ENCODE peak calls at places on chromosomes 7 and 10, in six cellular contexts. Q is HCT116, G is left lung, F is RWPE1, K is choroid plexus epithelial cell, E is GM12865. M is an unnamed sample.

GRCh38 chr10:11402392-11402791 is 209.1 kb downstream of the USP6NL start:
- DNase-seq in G (no peak), Q (no peak), F (no peak), E (no peak), K (no peak), M (no peak)

GRCh38 chr7:105578496-105578895 is 2.8 kb downstream of the EFCAB10 start:
- DNase-seq in Q (no peak), G (no peak), K (no peak), E (no peak), F (no peak), M (no peak)

GRCh38 chr10:71187600-71187999 is 24.8 kb upstream of the UNC5B start:
- DNase-seq in F (no peak), E (no peak), K (peak), Q (no peak), G (no peak), M (no peak)

GRCh38 chr7:84218681-84219080 is 24.1 kb upstream of the SEMA3A start:
- DNase-seq in E (no peak), G (no peak), K (peak), F (no peak), Q (no peak), M (no peak)

GRCh38 chr7:94580601-94581000 is 71.0 kb downstream of the CASD1 start:
- DNase-seq in Q (no peak), K (peak), G (no peak), F (peak), E (no peak), M (no peak)

GRCh38 chr7:73547841-73548240 is 9.6 kb downstream of the BCL7B start:
- DNase-seq in Q (no peak), K (no peak), E (no peak), G (no peak), F (no peak), M (no peak)

GRCh38 chr10:34507217-34507616 is 307.9 kb downstream of the PARD3 start:
- DNase-seq in G (no peak), F (no peak), E (no peak), Q (no peak), K (no peak), M (no peak)

GRCh38 chr10:52479567-52479966 is 165.5 kb downstream of the DKK1 start:
- DNase-seq in F (no peak), K (no peak), Q (no peak), G (no peak), E (no peak), M (no peak)

GRCh38 chr7:88302486-88302885 is 4.2 kb downstream of the STEAP4 start:
- DNase-seq in E (no peak), K (no peak), Q (no peak), F (no peak), G (no peak), M (no peak)

GRCh38 chr7:13850185-13850752 is 139.2 kb downstream of the ETV1 start:
- DNase-seq in K (peak), Q (peak), F (peak), E (peak), G (no peak), M (peak)

GRCh38 chr7:33129806-33130153 is 416 bp downstream of the BBS9 start:
- DNase-seq in G (no peak), Q (no peak), E (peak), K (no peak), F (peak), M (no peak)

GRCh38 chr10:46001187-46001756 is 29.0 kb downstream of the TIMM23 start:
- DNase-seq in F (no peak), G (no peak), E (no peak), Q (no peak), K (no peak), M (no peak)

GRCh38 chr7:53426145-53426750 is 390.8 kb downstream of the POM121L12 start:
- DNase-seq in Q (no peak), K (no peak), E (no peak), G (no peak), F (no peak), M (no peak)

GRCh38 chr7:133703547-133703946 is 423.6 kb upstream of the LRGUK start:
- DNase-seq in Q (no peak), G (no peak), E (no peak), F (no peak), K (peak), M (no peak)

GRCh38 chr10:11551915-11552602 is 59.4 kb downstream of the USP6NL start:
- DNase-seq in K (peak), G (no peak), E (peak), Q (peak), F (peak), M (no peak)

GRCh38 chr10:125473138-125473793 is 209.7 kb downstream of the TEX36 start:
- DNase-seq in F (no peak), G (no peak), Q (no peak), K (no peak), E (no peak), M (no peak)

GRCh38 chr10:126474031-126474430 is 85.8 kb upstream of the ADAM12 start:
- DNase-seq in Q (no peak), G (no peak), F (no peak), K (no peak), E (no peak), M (no peak)

GRCh38 chr7:3426064-3426463 is 125.0 kb downstream of the SDK1 start:
- DNase-seq in K (no peak), F (no peak), E (no peak), G (no peak), Q (no peak), M (no peak)

GRCh38 chr7:88396948-88397322 is 90.2 kb upstream of the STEAP4 start:
- DNase-seq in Q (no peak), G (no peak), K (no peak), F (no peak), E (no peak), M (no peak)

GRCh38 chr7:141785711-141786552 is 4.1 kb upstream of the TAS2R5 start:
- DNase-seq in Q (peak), K (peak), E (peak), G (no peak), F (peak), M (peak)

GRCh38 chr10:103457176-103457712 is 1.5 kb downstream of the CALHM1 start:
- DNase-seq in E (no peak), G (peak), Q (no peak), K (no peak), F (no peak), M (no peak)

GRCh38 chr10:103025696-103026095 is 107.6 kb downstream of the CNNM2 start:
- DNase-seq in F (no peak), Q (no peak), K (no peak), G (no peak), E (no peak), M (no peak)

GRCh38 chr10:68756246-68756645 is 35.2 kb downstream of the CCAR1 start:
- DNase-seq in K (no peak), G (no peak), E (no peak), F (no peak), Q (no peak), M (no peak)

GRCh38 chr10:6023661-6024333 is 38.4 kb downstream of the IL2RA start:
- DNase-seq in G (no peak), Q (no peak), K (no peak), F (no peak), E (no peak), M (no peak)

GRCh38 chr10:11863353-11864105 is 40.4 kb downstream of the PROSER2 start:
- DNase-seq in G (no peak), E (peak), F (no peak), Q (no peak), K (no peak), M (peak)

GRCh38 chr7:147896121-147896520 is 694.4 kb upstream of the C7orf33 start:
- DNase-seq in Q (no peak), G (no peak), F (no peak), E (no peak), K (no peak), M (no peak)

GRCh38 chr7:147894271-147894670 is 696.3 kb upstream of the C7orf33 start:
- DNase-seq in F (no peak), Q (no peak), K (no peak), G (no peak), E (no peak), M (no peak)
- TF ChIP-seq CTCF in F (no peak), Q (no peak), K (no peak), G (no peak), E (no peak), M (no peak)

GRCh38 chr7:92655346-92655884 is 65.2 kb upstream of the FAM133B start:
- DNase-seq in E (no peak), Q (no peak), G (no peak), F (no peak), K (no peak), M (no peak)
- TF ChIP-seq CTCF in E (no peak), Q (no peak), G (no peak), F (no peak), K (no peak), M (no peak)

DNA sequence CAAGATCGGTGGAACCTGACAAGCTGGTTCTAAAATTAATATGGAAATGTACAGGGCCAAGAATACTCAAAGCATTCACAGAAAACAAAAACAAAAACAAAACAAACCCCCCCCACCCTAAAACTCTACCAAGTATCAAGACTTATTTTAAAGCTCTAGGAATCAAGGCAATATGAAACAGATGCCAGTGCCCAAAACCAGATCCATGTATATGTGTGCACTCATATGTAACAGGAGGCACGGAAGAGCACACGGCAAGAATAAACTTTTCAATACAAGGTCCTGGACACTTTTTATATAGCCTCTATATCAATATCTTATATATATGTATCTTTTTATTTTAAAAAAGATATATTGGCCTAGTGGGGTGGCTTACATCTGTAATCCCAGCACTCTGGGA is 35.5 kb downstream of the KDM7A start:
- DNase-seq in K (no peak), F (no peak), Q (no peak), E (no peak), G (no peak), M (no peak)
- TF ChIP-seq CTCF in K (no peak), F (no peak), Q (no peak), E (no peak), G (no peak), M (no peak)

GRCh38 chr10:66773418-66773817 is 152.4 kb upstream of the LRRTM3 start:
- DNase-seq in K (no peak), G (no peak), E (no peak), Q (no peak), F (no peak), M (no peak)
- TF ChIP-seq CTCF in K (no peak), G (no peak), E (no peak), Q (no peak), F (no peak), M (no peak)

DNA sequence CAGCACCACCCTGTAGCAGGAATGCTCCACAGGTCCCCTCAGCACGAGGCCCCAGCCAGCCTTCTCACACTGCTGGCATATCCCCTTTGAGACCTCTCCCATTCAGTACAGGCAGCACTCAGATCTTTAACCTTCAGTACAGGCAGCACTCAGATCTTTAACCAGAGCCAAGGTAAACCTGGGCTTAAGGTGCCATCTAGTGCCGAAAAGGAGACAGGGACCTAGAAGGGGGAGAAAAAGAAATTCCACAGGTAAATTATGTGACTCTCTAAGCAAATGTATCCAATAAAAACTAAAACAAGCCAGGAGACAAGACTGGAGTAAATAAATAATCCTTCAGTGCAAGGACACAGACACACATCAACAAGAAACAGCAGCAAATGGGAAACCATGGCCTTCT is 358.6 kb downstream of the PTPRN2 start:
- DNase-seq in G (peak), Q (peak), F (no peak), K (peak), E (no peak), M (no peak)
- TF ChIP-seq CTCF in G (no peak), Q (peak), F (no peak), K (no peak), E (no peak), M (no peak)

GRCh38 chr10:48459270-48460147 is 145.4 kb downstream of the ARHGAP22 start:
- DNase-seq in G (no peak), K (no peak), E (no peak), Q (no peak), F (no peak), M (no peak)
- TF ChIP-seq CTCF in G (no peak), K (no peak), E (no peak), Q (no peak), F (no peak), M (no peak)

DNA sequence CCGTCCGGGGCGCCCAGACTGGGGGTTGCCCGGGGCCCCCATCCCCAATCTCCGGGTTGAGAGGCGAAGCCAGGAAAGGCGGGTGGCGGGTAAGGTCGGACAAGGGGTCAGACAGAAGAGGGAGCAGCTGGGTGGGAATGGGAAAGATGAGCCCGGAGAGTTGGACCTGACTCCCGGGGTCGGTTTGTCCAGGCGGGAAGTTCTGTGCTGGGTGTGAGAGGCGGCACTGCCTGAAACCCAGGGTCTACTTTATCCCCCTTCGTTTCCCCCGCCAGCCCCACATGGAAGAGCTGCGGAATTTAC is 675 bp downstream of the SLC4A2 start:
- DNase-seq in K (no peak), Q (no peak), G (no peak), E (no peak), F (peak), M (no peak)
- TF ChIP-seq CTCF in K (no peak), Q (no peak), G (no peak), E (no peak), F (peak), M (no peak)

GRCh38 chr7:49479936-49480544 is 293.4 kb upstream of the VWC2 start:
- DNase-seq in G (no peak), K (no peak), F (no peak), E (no peak), Q (no peak), M (no peak)

GRCh38 chr7:49479421-49479820 is 294.0 kb upstream of the VWC2 start:
- DNase-seq in K (no peak), Q (no peak), F (no peak), G (no peak), E (no peak), M (no peak)

GRCh38 chr7:49486974-49487919 is 286.2 kb upstream of the VWC2 start:
- DNase-seq in E (no peak), G (no peak), K (no peak), Q (no peak), F (no peak), M (no peak)

GRCh38 chr7:49488573-49488972 is 284.9 kb upstream of the VWC2 start:
- DNase-seq in E (no peak), F (no peak), K (no peak), Q (no peak), G (no peak), M (no peak)

DNA sequence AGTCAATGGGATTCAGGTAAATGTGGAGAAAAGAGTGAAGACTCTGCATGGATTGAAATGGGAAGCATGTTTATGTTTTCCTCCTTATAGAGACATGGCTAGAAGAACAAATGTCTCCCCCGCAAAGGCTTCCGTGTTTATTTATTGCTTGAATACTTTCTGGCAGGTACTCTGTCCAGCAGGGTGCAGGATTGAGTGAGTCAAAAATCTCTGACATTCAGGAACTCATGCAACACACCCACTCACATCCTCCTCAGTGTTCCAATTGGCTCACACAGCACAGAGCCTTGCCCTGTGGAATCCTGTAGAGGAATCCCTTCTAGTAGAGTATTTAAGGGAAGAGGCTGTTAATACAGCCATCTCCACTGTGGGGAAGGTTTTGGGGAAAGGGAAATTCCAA is 290.3 kb upstream of the VWC2 start:
- DNase-seq in F (no peak), E (peak), Q (no peak), G (no peak), K (no peak), M (peak)
- TF ChIP-seq CTCF in F (no peak), E (peak), Q (no peak), G (no peak), K (no peak), M (no peak)

DNA sequence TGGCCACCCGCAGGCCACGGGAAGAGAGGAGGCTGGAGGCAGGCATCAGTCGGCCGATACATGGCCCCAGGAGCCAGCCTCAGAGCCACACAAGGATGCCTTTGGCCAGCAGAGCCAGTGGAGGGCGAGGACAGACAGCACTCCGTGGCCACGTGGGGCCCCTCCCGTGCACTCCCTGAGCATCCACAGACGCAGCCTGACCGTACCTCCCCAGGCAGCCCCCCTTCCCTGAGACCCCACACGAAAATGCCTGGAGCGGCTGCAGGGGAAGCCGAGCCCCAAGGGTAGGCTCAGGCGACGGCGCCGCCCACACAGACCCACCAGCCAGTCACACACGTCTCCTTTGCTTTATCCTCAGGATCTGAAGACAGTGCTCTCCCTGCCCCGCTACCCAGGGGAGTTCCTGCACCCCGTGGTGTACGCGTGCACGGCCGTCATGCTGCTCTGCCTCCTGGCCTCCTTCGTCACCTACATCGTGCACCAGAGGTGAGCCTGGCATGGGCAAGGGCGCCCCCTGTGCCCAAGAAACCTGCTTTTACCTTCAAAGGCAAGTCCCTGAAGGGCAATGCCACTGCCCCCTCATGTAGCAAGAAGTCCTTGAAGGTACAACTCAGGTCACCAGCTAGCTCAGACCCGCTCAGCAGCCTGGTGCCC is 9.0 kb downstream of the ADGRA1 start:
- DNase-seq in E (no peak), Q (no peak), K (no peak), F (no peak), G (peak), M (no peak)
- TF ChIP-seq CTCF in E (no peak), Q (peak), K (no peak), F (no peak), G (no peak), M (no peak)

M was measured in GM13976.